ENCODE peak calls at places on chromosomes 5 and 9, in seven cellular contexts. N is germinal center; J is LoVo; F is T follicular helper cell; V is iris pigment epithelial cell; Z is stimulated activated CD4-positive, alpha-beta T cell treated with anti-CD3 and anti-CD28 coated beads, Interleukin-2, amount 100 ng/mL, for 24 hours; L is stimulated activated CD8-positive, alpha-beta memory T cell treated with anti-CD3 and anti-CD28 coated beads, Interleukin-12 subunit alpha, Interleukin-12 subunit beta, amount 100 ng/mL, for 4 hours. I is an unnamed sample.

GRCh38 chr5:98443916-98444315 is 329.5 kb upstream of the RGMB start:
- DNase-seq in N (no peak), J (no peak), F (no peak), V (no peak), Z (no peak), L (no peak), I (no peak)

GRCh38 chr5:132070460-132071337 is 2.9 kb upstream of the CSF2 start:
- DNase-seq in N (no peak), J (no peak), F (no peak), V (peak; percentile 29), Z (peak; percentile 53), L (no peak), I (no peak)

GRCh38 chr5:180494060-180494509 is at the start of gene CNOT6:
- DNase-seq in N (peak; percentile 98), J (peak; percentile 97), F (peak; percentile 94), V (peak; percentile 97), Z (peak; percentile 96), L (peak; percentile 93), I (peak; percentile 94)

GRCh38 chr5:116242363-116242762 is 157.5 kb downstream of the COMMD10 start:
- DNase-seq in N (no peak), J (no peak), F (no peak), V (peak; percentile 53), Z (no peak), L (no peak), I (no peak)

GRCh38 chr5:388266-389196 is 54.4 kb upstream of the EXOC3 start:
- DNase-seq in N (no peak), J (no peak), F (no peak), V (no peak), Z (no peak), L (no peak), I (peak; percentile 12)

GRCh38 chr5:36728697-36729543 is 122.5 kb downstream of the SLC1A3 start:
- DNase-seq in N (peak; percentile 60), J (peak; percentile 80), F (no peak), V (peak; percentile 64), Z (no peak), L (no peak), I (peak; percentile 73)

GRCh38 chr5:136781464-136781863 is 416.1 kb upstream of the TRPC7 start:
- DNase-seq in N (no peak), J (no peak), F (no peak), V (peak; percentile 43), Z (no peak), L (no peak), I (no peak)

GRCh38 chr9:111190352-111190751 is 139.7 kb downstream of the OR2K2 start:
- DNase-seq in N (no peak), J (no peak), F (no peak), V (peak; percentile 16), Z (no peak), L (no peak), I (no peak)

GRCh38 chr9:36134761-36135505 is 1.6 kb upstream of the GLIPR2 start:
- DNase-seq in N (no peak), J (no peak), F (no peak), V (no peak), Z (no peak), L (no peak), I (no peak)

GRCh38 chr9:21580636-21581353 is 98.7 kb upstream of the IFNE start:
- DNase-seq in N (no peak), J (peak; percentile 79), F (no peak), V (peak; percentile 85), Z (no peak), L (no peak), I (no peak)

GRCh38 chr5:102715405-102715804 is 39.7 kb upstream of the PAM start:
- DNase-seq in N (no peak), J (no peak), F (no peak), V (peak; percentile 92), Z (no peak), L (no peak), I (no peak)

GRCh38 chr9:109781541-109782197 is 1.7 kb downstream of the PALM2AKAP2 start:
- DNase-seq in N (no peak), J (no peak), F (no peak), V (no peak), Z (no peak), L (no peak), I (no peak)

GRCh38 chr5:139711852-139712171 is 63.7 kb downstream of the CXXC5 start:
- DNase-seq in N (no peak), J (no peak), F (no peak), V (no peak), Z (no peak), L (no peak), I (no peak)

GRCh38 chr5:124001216-124001615 is 489.2 kb downstream of the CSNK1G3 start:
- DNase-seq in N (no peak), J (no peak), F (no peak), V (no peak), Z (no peak), L (no peak), I (no peak)

GRCh38 chr5:72248352-72249032 is 71.5 kb downstream of the MRPS27 start:
- DNase-seq in N (no peak), J (peak; percentile 91), F (no peak), V (peak; percentile 73), Z (no peak), L (no peak), I (no peak)

GRCh38 chr9:116843863-116844620 is 156.9 kb downstream of the TRIM32 start:
- DNase-seq in N (no peak), J (no peak), F (no peak), V (no peak), Z (no peak), L (no peak), I (no peak)

GRCh38 chr5:119275146-119275872 is 80.5 kb upstream of the TNFAIP8 start:
- DNase-seq in N (peak; percentile 22), J (peak; percentile 27), F (no peak), V (peak; percentile 54), Z (no peak), L (no peak), I (no peak)

GRCh38 chr5:58156354-58156753 is 303.5 kb downstream of the PLK2 start:
- DNase-seq in N (no peak), J (no peak), F (no peak), V (peak; percentile 3), Z (no peak), L (no peak), I (no peak)

GRCh38 chr5:77993141-77993540 is 217.0 kb upstream of the TBCA start:
- DNase-seq in N (no peak), J (no peak), F (no peak), V (no peak), Z (no peak), L (no peak), I (no peak)

GRCh38 chr9:30925635-30926034 is 1458.8 kb upstream of the ACO1 start:
- DNase-seq in N (no peak), J (no peak), F (no peak), V (no peak), Z (no peak), L (no peak), I (no peak)

GRCh38 chr5:7850533-7851239 is at the start of gene CFAP90:
- DNase-seq in N (peak; percentile 13), J (no peak), F (no peak), V (peak; percentile 57), Z (peak; percentile 22), L (peak; percentile 4), I (no peak)

GRCh38 chr9:98255064-98255577 is 328 bp downstream of the TBC1D2 start:
- DNase-seq in N (no peak), J (no peak), F (no peak), V (peak; percentile 70), Z (no peak), L (no peak), I (no peak)

GRCh38 chr9:137797206-137798120 is 80.1 kb upstream of the CACNA1B start:
- DNase-seq in N (no peak), J (no peak), F (no peak), V (no peak), Z (no peak), L (no peak), I (no peak)

GRCh38 chr9:128495804-128496417 is 8.6 kb upstream of the GLE1 start:
- DNase-seq in N (no peak), J (no peak), F (no peak), V (no peak), Z (no peak), L (no peak), I (no peak)

GRCh38 chr5:92641031-92641962 is 939.7 kb downstream of the NR2F1-AS1 start:
- DNase-seq in N (no peak), J (peak; percentile 75), F (no peak), V (peak; percentile 86), Z (no peak), L (no peak), I (no peak)

GRCh38 chr9:29548436-29548835 is 1975.2 kb upstream of the C9orf72 start:
- DNase-seq in N (no peak), J (no peak), F (no peak), V (no peak), Z (no peak), L (no peak), I (no peak)

GRCh38 chr5:141845371-141845821 is 32.8 kb downstream of the PCDH1 start:
- DNase-seq in N (peak; percentile 33), J (no peak), F (no peak), V (no peak), Z (no peak), L (no peak), I (peak; percentile 74)

GRCh38 chr5:174166231-174167079 is 120.9 kb downstream of the NSG2 start:
- DNase-seq in N (no peak), J (no peak), F (no peak), V (no peak), Z (no peak), L (no peak), I (no peak)